ENCODE peak calls at places on chromosome 22, in ten cellular contexts. V is iPS-NIHi11; E is KBM-7; I is activated CD4-positive, alpha-beta T cell treated with anti-CD3 and anti-CD28 coated beads for 24 hours; Y is stimulated activated CD4-positive, alpha-beta T cell treated with anti-CD3 and anti-CD28 coated beads, Interleukin-4, amount 100 ng/mL, for 24 hours; K is mucosa of descending colon; O is HuH-7.5; N is stimulated activated CD8-positive, alpha-beta memory T cell treated with anti-CD3 and anti-CD28 coated beads, Interleukin-12 subunit alpha, Interleukin-12 subunit beta, amount 100 ng/mL, for 1 hour; W is tibial artery; T is T-helper 2 cell treated with Interferon-gamma antibody and Interleukin-4, amounts not matched to agents 5 μg/mL and 100 μg/mL, for 36 hours. H is an unnamed sample.

GRCh38 chr22:38036392-38037062 is 20.7 kb upstream of the PICK1 start:
- DNase-seq in V (no peak), E (no peak), I (no peak), Y (no peak), K (no peak), O (no peak), N (no peak), W (no peak), T (no peak), H (no peak)

GRCh38 chr22:38314992-38315800 is 2.0 kb downstream of the CSNK1E start:
- DNase-seq in V (no peak), E (no peak), I (no peak), Y (peak; percentile 6), K (peak; percentile 55), O (no peak), N (no peak), W (no peak), T (no peak), H (peak; percentile 26)

GRCh38 chr22:35766654-35767580 is 49.2 kb downstream of the APOL5 start:
- DNase-seq in V (peak; percentile 27), E (no peak), I (no peak), Y (no peak), K (no peak), O (no peak), N (no peak), W (no peak), T (no peak), H (no peak)

GRCh38 chr22:25366408-25366807 is 147.0 kb downstream of the CRYBB2 start:
- DNase-seq in V (no peak), E (no peak), I (no peak), Y (no peak), K (peak; percentile 29), O (no peak), N (no peak), W (no peak), T (no peak), H (no peak)

GRCh38 chr22:32528316-32528715 is 53.7 kb downstream of the FBXO7 start:
- DNase-seq in V (no peak), E (no peak), I (no peak), Y (no peak), K (no peak), O (no peak), N (no peak), W (no peak), T (no peak), H (no peak)

GRCh38 chr22:39215430-39216142 is 29.2 kb downstream of the PDGFB start:
- DNase-seq in V (peak; percentile 72), E (peak; percentile 36), I (no peak), Y (peak; percentile 30), K (no peak), O (no peak), N (no peak), W (no peak), T (no peak), H (no peak)

GRCh38 chr22:43094085-43094484 is 4.9 kb upstream of the TTLL1 start:
- DNase-seq in V (no peak), E (peak; percentile 48), I (no peak), Y (no peak), K (peak; percentile 66), O (no peak), N (no peak), W (no peak), T (no peak), H (no peak)

GRCh38 chr22:38012604-38013072 is 28.3 kb upstream of the SOX10 start:
- DNase-seq in V (no peak), E (no peak), I (no peak), Y (no peak), K (no peak), O (no peak), N (no peak), W (no peak), T (no peak), H (no peak)

GRCh38 chr22:30261134-30261533 is 5.5 kb downstream of the OSM start:
- DNase-seq in V (no peak), E (no peak), I (no peak), Y (no peak), K (no peak), O (no peak), N (no peak), W (no peak), T (no peak), H (no peak)

GRCh38 chr22:37213218-37213855 is 1.1 kb upstream of the SSTR3 start:
- DNase-seq in V (no peak), E (no peak), I (no peak), Y (no peak), K (no peak), O (no peak), N (no peak), W (no peak), T (no peak), H (no peak)

GRCh38 chr22:41951898-41952474 is at the start of gene SMIM45:
- DNase-seq in V (no peak), E (no peak), I (no peak), Y (no peak), K (no peak), O (no peak), N (no peak), W (no peak), T (no peak), H (peak; percentile 68)

GRCh38 chr22:17149073-17149815 is 9.8 kb downstream of the HDHD5 start:
- DNase-seq in V (no peak), E (no peak), I (no peak), Y (no peak), K (peak; percentile 80), O (no peak), N (no peak), W (no peak), T (no peak), H (no peak)

GRCh38 chr22:24428751-24429410 is 1.5 kb downstream of the ADORA2A start:
- DNase-seq in V (no peak), E (peak; percentile 41), I (no peak), Y (no peak), K (peak; percentile 21), O (no peak), N (no peak), W (peak; percentile 3), T (no peak), H (no peak)

GRCh38 chr22:49617264-49617663 is 210.4 kb downstream of the BRD1 start:
- DNase-seq in V (no peak), E (no peak), I (no peak), Y (no peak), K (no peak), O (no peak), N (no peak), W (no peak), T (no peak), H (no peak)

GRCh38 chr22:19742160-19743066 is 18.2 kb upstream of the TBX1 start:
- DNase-seq in V (no peak), E (no peak), I (no peak), Y (no peak), K (no peak), O (no peak), N (no peak), W (no peak), T (no peak), H (no peak)

GRCh38 chr22:17579535-17579981 is 16.3 kb downstream of the SLC25A18 start:
- DNase-seq in V (no peak), E (no peak), I (no peak), Y (no peak), K (no peak), O (no peak), N (no peak), W (no peak), T (no peak), H (no peak)

GRCh38 chr22:23075525-23076216 is 5.4 kb downstream of the GNAZ start:
- DNase-seq in V (no peak), E (no peak), I (no peak), Y (no peak), K (no peak), O (peak; percentile 95), N (no peak), W (no peak), T (no peak), H (no peak)

GRCh38 chr22:36439481-36440271 is 41.8 kb downstream of the TXN2 start:
- DNase-seq in V (no peak), E (no peak), I (no peak), Y (peak; percentile 40), K (peak; percentile 61), O (no peak), N (no peak), W (no peak), T (peak; percentile 43), H (no peak)

GRCh38 chr22:25021976-25022711 is 69.6 kb downstream of the KIAA1671 start:
- DNase-seq in V (no peak), E (no peak), I (no peak), Y (no peak), K (no peak), O (no peak), N (no peak), W (no peak), T (no peak), H (no peak)

GRCh38 chr22:49904040-49904369 is 14.2 kb downstream of the ALG12 start:
- DNase-seq in V (no peak), E (no peak), I (no peak), Y (no peak), K (peak; percentile 17), O (no peak), N (no peak), W (no peak), T (no peak), H (no peak)

GRCh38 chr22:31347251-31348008 is 1.3 kb upstream of the PATZ1 start:
- DNase-seq in V (peak; percentile 68), E (peak; percentile 79), I (peak; percentile 60), Y (peak; percentile 71), K (peak; percentile 81), O (peak; percentile 56), N (no peak), W (peak; percentile 50), T (peak; percentile 55), H (no peak)

GRCh38 chr22:46936378-46936916 is 174.0 kb downstream of the TBC1D22A start:
- DNase-seq in V (no peak), E (no peak), I (no peak), Y (no peak), K (no peak), O (no peak), N (no peak), W (no peak), T (no peak), H (no peak)

GRCh38 chr22:37726240-37726887 is 29.5 kb downstream of the TRIOBP start:
- DNase-seq in V (peak; percentile 39), E (no peak), I (no peak), Y (no peak), K (no peak), O (no peak), N (no peak), W (no peak), T (no peak), H (no peak)

GRCh38 chr22:42716649-42717127 is 4.0 kb downstream of the A4GALT start:
- DNase-seq in V (peak; percentile 1), E (no peak), I (no peak), Y (no peak), K (no peak), O (no peak), N (no peak), W (no peak), T (no peak), H (no peak)

GRCh38 chr22:22348815-22349454 is 104.3 kb downstream of the VPREB1 start:
- DNase-seq in V (no peak), E (no peak), I (no peak), Y (no peak), K (no peak), O (no peak), N (no peak), W (no peak), T (no peak), H (no peak)

GRCh38 chr22:26316732-26317131 is 112.3 kb upstream of the ASPHD2 start:
- DNase-seq in V (no peak), E (no peak), I (no peak), Y (no peak), K (no peak), O (no peak), N (no peak), W (no peak), T (no peak), H (no peak)

GRCh38 chr22:38083931-38084631 is at the start of gene SLC16A8:
- DNase-seq in V (peak; percentile 41), E (no peak), I (no peak), Y (no peak), K (no peak), O (no peak), N (no peak), W (no peak), T (no peak), H (no peak)

GRCh38 chr22:40635940-40636379 is 559 bp downstream of the MRTFA start:
- DNase-seq in V (no peak), E (no peak), I (no peak), Y (peak; percentile 13), K (no peak), O (no peak), N (no peak), W (no peak), T (no peak), H (no peak)